ENCODE peak calls at places on chromosomes 2 and 18, in five cellular contexts. H, J, W, Q and D are unnamed samples.

GRCh38 chr18:2651981-2652380 is 3.5 kb upstream of the SMCHD1 start:
- DNase-seq in H (no peak), Q (no peak), W (no peak), J (no peak), D (no peak)

GRCh38 chr2:125867908-125868307 is 788.0 kb upstream of the GYPC start:
- DNase-seq in J (no peak), H (no peak), W (no peak), Q (no peak), D (no peak)

GRCh38 chr2:232892221-232892620 is 22.2 kb downstream of the SNORC start:
- DNase-seq in H (no peak), J (no peak), W (no peak), Q (peak), D (no peak)

GRCh38 chr2:239832995-239833727 is 192.0 kb downstream of the NDUFA10 start:
- DNase-seq in W (no peak), J (no peak), Q (no peak), H (no peak), D (no peak)

GRCh38 chr2:41781082-41781481 is 266.7 kb upstream of the PKDCC start:
- DNase-seq in W (no peak), Q (no peak), J (no peak), H (no peak), D (no peak)

GRCh38 chr18:62715439-62715792 is at the start of gene PHLPP1:
- DNase-seq in W (no peak), J (no peak), H (no peak), Q (no peak), D (no peak)

GRCh38 chr2:227464851-227465250 is 7.1 kb upstream of the AGFG1 start:
- DNase-seq in J (no peak), Q (no peak), W (no peak), H (no peak), D (no peak)

GRCh38 chr2:66550826-66551225 is 115.9 kb downstream of the MEIS1 start:
- DNase-seq in Q (no peak), J (no peak), H (no peak), W (no peak), D (no peak)

GRCh38 chr2:124590001-124590400 is 564.9 kb downstream of the CNTNAP5 start:
- DNase-seq in J (no peak), Q (no peak), H (no peak), W (no peak), D (no peak)

GRCh38 chr2:24822049-24822706 is 29.0 kb downstream of the CENPO start:
- DNase-seq in Q (peak), H (no peak), W (no peak), J (no peak), D (no peak)

GRCh38 chr2:37711831-37712230 is 40.4 kb upstream of the CDC42EP3 start:
- DNase-seq in Q (no peak), J (peak), H (no peak), W (no peak), D (no peak)

GRCh38 chr2:37287966-37288365 is 36.7 kb downstream of the PRKD3 start:
- DNase-seq in J (no peak), Q (no peak), H (no peak), W (no peak), D (no peak)

GRCh38 chr2:86295071-86295470 is 42.4 kb downstream of the REEP1 start:
- DNase-seq in H (no peak), J (no peak), W (no peak), Q (no peak), D (no peak)

GRCh38 chr2:176251928-176252327 is 17.3 kb upstream of the MTX2 start:
- DNase-seq in H (no peak), W (no peak), Q (no peak), J (no peak), D (no peak)

GRCh38 chr18:58231930-58232329 is 187.9 kb downstream of the NEDD4L start:
- DNase-seq in W (peak), Q (no peak), J (no peak), H (no peak), D (no peak)

GRCh38 chr2:218291934-218292699 is at the start of gene TMBIM1:
- DNase-seq in W (peak), H (peak), J (peak), Q (peak), D (peak)

GRCh38 chr18:321839-322467 is 54.1 kb upstream of the THOC1 start:
- DNase-seq in W (no peak), J (peak), H (no peak), Q (no peak), D (no peak)

GRCh38 chr18:25144835-25145234 is 207.1 kb downstream of the ZNF521 start:
- DNase-seq in J (peak), Q (no peak), W (no peak), H (no peak), D (no peak)

GRCh38 chr18:75204262-75204977 is 4.5 kb downstream of the PTGR3 start:
- DNase-seq in Q (no peak), J (peak), H (peak), W (no peak), D (no peak)

GRCh38 chr18:58635891-58636290 is 7.0 kb upstream of the ALPK2 start:
- DNase-seq in J (peak), W (no peak), H (no peak), Q (no peak), D (no peak)

GRCh38 chr2:144320491-144320890 is 199.4 kb downstream of the ZEB2 start:
- DNase-seq in W (peak), J (peak), Q (no peak), H (no peak), D (no peak)

GRCh38 chr2:204578928-204579598 is 33.8 kb downstream of the PARD3B start:
- DNase-seq in J (no peak), H (no peak), Q (no peak), W (no peak), D (no peak)

GRCh38 chr2:153557211-153557610 is 78.6 kb upstream of the RPRM start:
- DNase-seq in H (no peak), Q (no peak), W (no peak), J (no peak), D (no peak)

GRCh38 chr2:10972683-10973433 is 61.1 kb downstream of the KCNF1 start:
- DNase-seq in J (no peak), Q (no peak), W (no peak), H (no peak), D (no peak)

GRCh38 chr2:238370482-238371372 is 50.4 kb downstream of the TRAF3IP1 start:
- DNase-seq in Q (peak), W (peak), J (peak), H (peak), D (no peak)

GRCh38 chr2:128159437-128159836 is 68.4 kb downstream of the UGGT1 start:
- DNase-seq in J (no peak), Q (no peak), H (no peak), W (no peak), D (no peak)

GRCh38 chr2:144470819-144471218 is 49.1 kb downstream of the ZEB2 start:
- DNase-seq in W (no peak), J (no peak), H (no peak), Q (no peak), D (no peak)

DNA sequence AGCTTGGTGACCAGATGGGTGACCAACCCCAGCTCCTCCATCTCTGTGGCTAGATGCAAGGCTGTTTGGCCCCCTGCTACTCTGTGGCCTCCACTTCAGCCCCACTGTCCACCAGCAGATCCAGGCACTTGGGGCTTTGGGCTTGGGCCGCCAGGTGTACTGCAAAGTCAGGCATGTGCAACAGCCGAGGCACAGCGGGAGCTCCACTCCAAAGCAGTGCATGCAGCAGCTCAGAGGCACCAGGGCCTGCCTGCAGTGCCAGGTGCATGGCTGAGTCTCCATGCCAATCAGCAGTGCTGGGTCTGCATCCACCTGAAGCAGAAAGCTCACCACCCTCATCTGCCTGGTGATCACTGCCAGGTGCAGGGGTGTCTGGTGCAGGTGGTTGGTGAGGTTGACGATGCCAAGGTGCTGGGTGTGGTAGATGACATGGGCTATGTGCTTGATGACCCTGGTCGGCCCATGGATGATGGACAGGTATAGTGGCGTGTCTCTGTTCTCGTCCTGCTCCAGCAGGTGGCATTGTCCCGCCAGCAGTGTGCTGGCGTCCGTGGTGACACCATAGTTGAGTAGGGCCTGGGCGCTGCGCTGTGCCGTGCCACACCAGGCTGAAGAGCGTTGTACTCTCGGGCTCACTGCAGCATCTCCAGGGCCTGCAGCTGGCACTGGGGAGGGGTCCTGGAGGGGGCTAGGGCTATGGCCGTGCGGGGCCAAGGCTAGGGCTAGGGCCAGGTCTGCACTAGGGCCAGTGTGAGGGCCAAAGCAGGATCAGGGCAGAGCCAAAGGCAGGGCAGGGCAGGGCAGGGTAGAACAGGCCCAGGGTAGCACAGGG is 1.0 kb upstream of the ANKRD62 start:
- DNase-seq in Q (no peak), W (peak), J (no peak), H (peak), D (no peak)
- TF ChIP-seq CTCF in Q (no peak), W (peak), J (no peak), H (peak), D (peak)

GRCh38 chr2:20594957-20595356 is 55.9 kb downstream of the HS1BP3 start:
- DNase-seq in H (no peak), W (no peak), Q (peak), J (no peak), D (no peak)

GRCh38 chr2:20595439-20596192 is 55.3 kb downstream of the HS1BP3 start:
- DNase-seq in H (no peak), Q (peak), J (peak), W (peak), D (no peak)

GRCh38 chr2:20592106-20593071 is 58.5 kb downstream of the HS1BP3 start:
- DNase-seq in H (no peak), Q (peak), W (no peak), J (no peak), D (no peak)

GRCh38 chr2:20594048-20594750 is 56.7 kb downstream of the HS1BP3 start:
- DNase-seq in J (no peak), Q (peak), H (no peak), W (no peak), D (no peak)

DNA sequence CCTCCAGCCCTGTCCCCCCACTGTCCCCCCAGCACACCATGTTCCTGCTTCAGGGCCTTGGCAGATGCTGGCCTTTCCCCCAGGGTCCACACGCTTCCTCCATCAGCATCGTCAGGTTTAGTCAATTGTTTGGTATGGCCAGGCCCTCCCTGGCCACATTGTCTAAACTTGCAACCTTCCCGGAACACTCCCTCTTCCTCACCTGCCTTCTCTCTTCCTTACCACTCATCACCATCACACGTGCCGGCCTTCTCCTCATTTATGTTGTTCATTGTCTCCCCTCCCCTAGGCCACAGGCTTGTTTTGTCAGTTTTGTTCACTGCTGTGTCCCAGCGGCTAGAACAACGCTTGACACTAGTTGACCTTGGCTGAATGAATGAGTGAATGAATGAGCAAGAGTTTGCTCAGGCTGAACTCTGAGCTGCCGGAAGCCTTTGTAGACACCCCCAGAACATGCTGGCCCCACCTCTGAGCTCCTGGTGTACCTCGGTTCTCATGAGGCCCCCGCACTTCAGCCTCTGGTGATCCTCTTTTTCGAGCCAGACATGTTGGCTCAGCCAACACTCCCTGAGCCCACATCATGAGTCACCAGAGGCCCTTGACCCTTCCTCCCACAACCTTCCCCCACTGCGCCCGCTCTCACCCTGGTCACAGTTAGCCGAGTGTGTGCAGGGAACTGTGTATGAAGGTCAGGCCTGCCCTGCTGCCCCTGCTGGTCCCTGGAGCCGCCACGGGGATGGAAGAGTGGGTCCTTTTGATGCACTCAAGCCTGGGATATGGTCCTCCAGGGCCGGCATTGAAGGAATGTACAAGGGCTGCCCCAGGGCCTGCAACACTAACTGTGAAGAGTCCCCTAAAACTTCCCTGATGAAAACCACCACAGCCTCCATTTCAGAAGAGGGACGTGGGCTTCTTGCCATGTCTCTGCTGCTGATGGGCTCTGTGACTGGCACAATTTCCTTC is 57.5 kb downstream of the HS1BP3 start:
- DNase-seq in Q (peak), W (peak), H (peak), J (peak), D (no peak)
- TF ChIP-seq CTCF in Q (no peak), W (no peak), H (no peak), J (no peak), D (no peak)

GRCh38 chr2:190180313-190181065 is 118.0 kb upstream of the MSTN start:
- DNase-seq in W (peak), H (peak), J (no peak), Q (peak), D (peak)
- TF ChIP-seq CTCF in W (peak), H (peak), J (peak), Q (peak), D (peak)

GRCh38 chr2:99066075-99066557 is 75.4 kb upstream of the C2orf15 start:
- DNase-seq in Q (no peak), J (peak), H (no peak), W (peak), D (no peak)
- TF ChIP-seq CTCF in Q (peak), J (peak), H (peak), W (peak), D (peak)

DNA sequence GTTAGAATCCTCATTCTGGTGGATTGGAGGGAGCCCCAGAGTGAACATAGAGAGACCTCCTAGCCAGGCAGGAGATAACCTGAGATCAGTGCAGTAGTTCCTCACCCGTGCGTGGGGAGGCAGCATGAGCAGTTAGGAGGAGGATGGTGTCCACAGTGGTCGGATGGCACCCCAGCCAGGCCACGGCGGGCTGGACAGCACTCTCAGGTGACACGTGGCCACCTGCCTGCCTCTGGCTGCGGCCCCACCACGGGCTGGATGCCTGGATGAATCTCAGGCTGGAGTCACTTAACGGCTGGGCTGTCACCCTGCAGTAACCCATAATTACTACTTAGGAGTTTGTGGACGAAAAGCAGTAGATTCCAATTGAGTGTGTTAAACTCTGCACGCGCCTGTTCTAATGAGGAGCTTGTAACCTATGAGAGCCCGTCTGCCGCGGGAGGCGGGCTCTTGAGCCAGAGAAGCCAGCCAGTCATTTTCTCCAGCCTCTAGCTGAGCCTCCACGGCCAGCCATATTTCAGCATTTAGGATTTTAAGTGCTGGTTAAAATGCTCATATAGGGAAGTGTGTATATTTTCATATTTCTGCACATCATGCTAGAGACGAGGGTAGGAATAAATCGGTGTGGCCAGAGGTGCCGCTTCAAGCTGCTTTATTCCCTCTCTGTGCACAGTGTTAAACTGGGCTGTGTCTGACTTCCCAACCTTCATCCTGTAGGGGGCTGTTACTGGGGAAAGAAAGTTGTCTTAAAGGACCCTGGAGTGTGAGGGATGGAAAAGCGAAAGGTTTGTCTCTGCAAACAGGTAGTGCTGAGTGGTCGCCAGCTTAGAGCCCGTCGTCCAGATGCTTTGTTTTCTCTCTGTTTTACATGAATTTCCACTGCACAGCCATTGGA is 144.0 kb downstream of the GLI2 start:
- DNase-seq in W (no peak), Q (no peak), J (no peak), H (no peak), D (no peak)
- TF ChIP-seq CTCF in W (no peak), Q (no peak), J (no peak), H (no peak), D (no peak)